ENCODE peak calls at places on chromosomes 16 and 17, in eight cellular contexts. One of them, this sample, is unnamed.

GRCh38 chr17:78532922-78533640 is 44.1 kb downstream of the DNAH17 start:
- DNase-seq in skeletal muscle cell: peak; percentile 7
- DNase-seq in AG04450: no peak
- DNase-seq in activated CD8-positive, alpha-beta memory T cell treated with anti-CD3 and anti-CD28 coated beads for 4 hours: no peak
- DNase-seq in HFFc6: no peak
- DNase-seq in mesendoderm: no peak
- DNase-seq in NCI-H446: no peak
- DNase-seq in colonic mucosa: no peak
- DNase-seq in this sample: no peak

GRCh38 chr17:68293490-68294195 is 2.3 kb downstream of the ARSG start:
- DNase-seq in mesendoderm: no peak
- DNase-seq in NCI-H446: no peak
- DNase-seq in activated CD8-positive, alpha-beta memory T cell treated with anti-CD3 and anti-CD28 coated beads for 4 hours: no peak
- DNase-seq in HFFc6: no peak
- DNase-seq in colonic mucosa: no peak
- DNase-seq in skeletal muscle cell: no peak
- DNase-seq in AG04450: no peak
- DNase-seq in this sample: no peak

GRCh38 chr16:84925092-84925772 is 86.1 kb downstream of the ZDHHC7 start:
- DNase-seq in HFFc6: no peak
- DNase-seq in AG04450: no peak
- DNase-seq in activated CD8-positive, alpha-beta memory T cell treated with anti-CD3 and anti-CD28 coated beads for 4 hours: peak; percentile 30
- DNase-seq in mesendoderm: peak; percentile 51
- DNase-seq in NCI-H446: peak; percentile 1
- DNase-seq in skeletal muscle cell: no peak
- DNase-seq in colonic mucosa: peak; percentile 78
- DNase-seq in this sample: peak; percentile 91

GRCh38 chr16:88893127-88893968 is 26.9 kb upstream of the PABPN1L start:
- DNase-seq in colonic mucosa: no peak
- DNase-seq in AG04450: no peak
- DNase-seq in mesendoderm: no peak
- DNase-seq in NCI-H446: no peak
- DNase-seq in skeletal muscle cell: no peak
- DNase-seq in HFFc6: no peak
- DNase-seq in activated CD8-positive, alpha-beta memory T cell treated with anti-CD3 and anti-CD28 coated beads for 4 hours: no peak
- DNase-seq in this sample: no peak

GRCh38 chr17:27564463-27564862 is 66.5 kb upstream of the LGALS9 start:
- DNase-seq in skeletal muscle cell: no peak
- DNase-seq in activated CD8-positive, alpha-beta memory T cell treated with anti-CD3 and anti-CD28 coated beads for 4 hours: no peak
- DNase-seq in AG04450: no peak
- DNase-seq in NCI-H446: no peak
- DNase-seq in HFFc6: no peak
- DNase-seq in colonic mucosa: no peak
- DNase-seq in mesendoderm: peak; percentile 64
- DNase-seq in this sample: no peak

GRCh38 chr16:606656-607307 is 16.9 kb downstream of the RAB40C start:
- DNase-seq in activated CD8-positive, alpha-beta memory T cell treated with anti-CD3 and anti-CD28 coated beads for 4 hours: no peak
- DNase-seq in HFFc6: no peak
- DNase-seq in AG04450: no peak
- DNase-seq in skeletal muscle cell: no peak
- DNase-seq in NCI-H446: no peak
- DNase-seq in mesendoderm: no peak
- DNase-seq in colonic mucosa: no peak
- DNase-seq in this sample: no peak

GRCh38 chr17:74840500-74840899 is 19.2 kb downstream of the GRIN2C start:
- DNase-seq in skeletal muscle cell: no peak
- DNase-seq in AG04450: no peak
- DNase-seq in mesendoderm: no peak
- DNase-seq in NCI-H446: no peak
- DNase-seq in activated CD8-positive, alpha-beta memory T cell treated with anti-CD3 and anti-CD28 coated beads for 4 hours: no peak
- DNase-seq in HFFc6: no peak
- DNase-seq in colonic mucosa: no peak
- DNase-seq in this sample: no peak

GRCh38 chr17:29855686-29856085 is 74.3 kb downstream of the SSH2 start:
- DNase-seq in skeletal muscle cell: peak; percentile 77
- DNase-seq in activated CD8-positive, alpha-beta memory T cell treated with anti-CD3 and anti-CD28 coated beads for 4 hours: no peak
- DNase-seq in mesendoderm: no peak
- DNase-seq in colonic mucosa: no peak
- DNase-seq in HFFc6: peak; percentile 41
- DNase-seq in NCI-H446: no peak
- DNase-seq in AG04450: no peak
- DNase-seq in this sample: no peak

GRCh38 chr16:85090166-85090565 is 22.1 kb downstream of the CIBAR2 start:
- DNase-seq in AG04450: no peak
- DNase-seq in colonic mucosa: no peak
- DNase-seq in skeletal muscle cell: no peak
- DNase-seq in NCI-H446: no peak
- DNase-seq in mesendoderm: no peak
- DNase-seq in activated CD8-positive, alpha-beta memory T cell treated with anti-CD3 and anti-CD28 coated beads for 4 hours: no peak
- DNase-seq in HFFc6: peak; percentile 37
- DNase-seq in this sample: no peak

GRCh38 chr16:57252148-57252721 is 7.2 kb downstream of the ARL2BP start:
- DNase-seq in NCI-H446: no peak
- DNase-seq in skeletal muscle cell: no peak
- DNase-seq in HFFc6: no peak
- DNase-seq in AG04450: no peak
- DNase-seq in colonic mucosa: no peak
- DNase-seq in mesendoderm: no peak
- DNase-seq in activated CD8-positive, alpha-beta memory T cell treated with anti-CD3 and anti-CD28 coated beads for 4 hours: no peak
- DNase-seq in this sample: no peak

GRCh38 chr17:78291944-78292910 is 60.8 kb downstream of the TMEM235 start:
- DNase-seq in mesendoderm: no peak
- DNase-seq in NCI-H446: no peak
- DNase-seq in skeletal muscle cell: no peak
- DNase-seq in AG04450: no peak
- DNase-seq in HFFc6: no peak
- DNase-seq in activated CD8-positive, alpha-beta memory T cell treated with anti-CD3 and anti-CD28 coated beads for 4 hours: no peak
- DNase-seq in colonic mucosa: no peak
- DNase-seq in this sample: no peak

GRCh38 chr16:81524382-81524781 is 79.8 kb downstream of the CMIP start:
- DNase-seq in activated CD8-positive, alpha-beta memory T cell treated with anti-CD3 and anti-CD28 coated beads for 4 hours: peak; percentile 29
- DNase-seq in NCI-H446: no peak
- DNase-seq in HFFc6: no peak
- DNase-seq in mesendoderm: no peak
- DNase-seq in colonic mucosa: no peak
- DNase-seq in skeletal muscle cell: no peak
- DNase-seq in AG04450: no peak
- DNase-seq in this sample: no peak

GRCh38 chr16:67235816-67236547 is 9.1 kb downstream of the TMEM208 start:
- DNase-seq in mesendoderm: no peak
- DNase-seq in HFFc6: no peak
- DNase-seq in colonic mucosa: no peak
- DNase-seq in skeletal muscle cell: no peak
- DNase-seq in NCI-H446: no peak
- DNase-seq in AG04450: no peak
- DNase-seq in activated CD8-positive, alpha-beta memory T cell treated with anti-CD3 and anti-CD28 coated beads for 4 hours: no peak
- DNase-seq in this sample: no peak

GRCh38 chr17:47987240-47987835 is 16.4 kb downstream of the CDK5RAP3 start:
- DNase-seq in HFFc6: no peak
- DNase-seq in activated CD8-positive, alpha-beta memory T cell treated with anti-CD3 and anti-CD28 coated beads for 4 hours: no peak
- DNase-seq in mesendoderm: peak; percentile 38
- DNase-seq in NCI-H446: no peak
- DNase-seq in colonic mucosa: no peak
- DNase-seq in skeletal muscle cell: no peak
- DNase-seq in AG04450: no peak
- DNase-seq in this sample: no peak

GRCh38 chr16:12535535-12536411 is 267.9 kb downstream of the CPPED1 start:
- DNase-seq in activated CD8-positive, alpha-beta memory T cell treated with anti-CD3 and anti-CD28 coated beads for 4 hours: no peak
- DNase-seq in AG04450: no peak
- DNase-seq in mesendoderm: peak; percentile 74
- DNase-seq in HFFc6: no peak
- DNase-seq in skeletal muscle cell: no peak
- DNase-seq in NCI-H446: no peak
- DNase-seq in colonic mucosa: no peak
- DNase-seq in this sample: no peak

GRCh38 chr17:76550712-76551615 is 11.1 kb downstream of the PRCD start:
- DNase-seq in skeletal muscle cell: no peak
- DNase-seq in HFFc6: no peak
- DNase-seq in activated CD8-positive, alpha-beta memory T cell treated with anti-CD3 and anti-CD28 coated beads for 4 hours: no peak
- DNase-seq in mesendoderm: peak; percentile 51
- DNase-seq in AG04450: no peak
- DNase-seq in colonic mucosa: no peak
- DNase-seq in NCI-H446: no peak
- DNase-seq in this sample: no peak

GRCh38 chr17:57001541-57001940 is 23.6 kb downstream of the SCPEP1 start:
- DNase-seq in AG04450: no peak
- DNase-seq in HFFc6: no peak
- DNase-seq in skeletal muscle cell: no peak
- DNase-seq in mesendoderm: peak; percentile 28
- DNase-seq in activated CD8-positive, alpha-beta memory T cell treated with anti-CD3 and anti-CD28 coated beads for 4 hours: no peak
- DNase-seq in colonic mucosa: no peak
- DNase-seq in NCI-H446: no peak
- DNase-seq in this sample: no peak